ENCODE peak calls at places on chromosomes 7 and 10, in six cellular contexts. Y, J, T, D, C and V are unnamed samples.

GRCh38 chr7:21125297-21125696 is 302.6 kb upstream of the SP4 start:
- DNase-seq in C (no peak), D (no peak), J (no peak), Y (no peak), T (peak; percentile 13), V (no peak)

GRCh38 chr7:69517985-69518731 is 80.1 kb upstream of the AUTS2 start:
- DNase-seq in Y (peak; percentile 73), D (peak; percentile 69), T (no peak), J (no peak), C (no peak), V (no peak)

GRCh38 chr7:134784251-134785049 is 5.0 kb downstream of the CALD1 start:
- DNase-seq in J (no peak), T (no peak), C (no peak), D (peak; percentile 20), Y (no peak), V (no peak)

GRCh38 chr10:81414038-81414437 is 461.0 kb upstream of the NRG3 start:
- DNase-seq in D (no peak), J (no peak), Y (no peak), C (peak; percentile 2), T (peak; percentile 79), V (peak; percentile 32)

GRCh38 chr7:127891144-127891543 is 140.1 kb downstream of the LRRC4 start:
- DNase-seq in D (no peak), J (no peak), C (peak; percentile 39), Y (no peak), T (peak; percentile 47), V (peak; percentile 51)

GRCh38 chr7:96949766-96950165 is 55.6 kb upstream of the DLX6 start:
- DNase-seq in Y (no peak), D (no peak), T (no peak), C (no peak), J (no peak), V (no peak)

GRCh38 chr7:17371656-17372524 is 73.4 kb downstream of the AHR start:
- DNase-seq in J (peak; percentile 99), Y (no peak), T (peak; percentile 75), C (peak; percentile 91), D (no peak), V (peak; percentile 98)

GRCh38 chr7:38105874-38106483 is 72.1 kb upstream of the STARD3NL start:
- DNase-seq in Y (peak; percentile 26), T (peak; percentile 49), D (no peak), J (peak; percentile 49), C (peak; percentile 80), V (peak; percentile 51)

GRCh38 chr7:95527033-95527775 is 41.5 kb downstream of the ASB4 start:
- DNase-seq in J (peak; percentile 44), D (peak; percentile 67), C (peak; percentile 79), Y (peak; percentile 58), T (peak; percentile 79), V (peak; percentile 66)

GRCh38 chr7:1411414-1411813 is 47.9 kb downstream of the MICALL2 start:
- DNase-seq in T (no peak), D (no peak), C (no peak), Y (no peak), J (no peak), V (no peak)

GRCh38 chr7:117068511-117069155 is 115.3 kb downstream of the ST7 start:
- DNase-seq in C (no peak), Y (no peak), J (no peak), T (no peak), D (no peak), V (no peak)

GRCh38 chr10:1515780-1516491 is 221.4 kb downstream of the ADARB2 start:
- DNase-seq in J (no peak), C (no peak), Y (no peak), D (no peak), T (no peak), V (no peak)

GRCh38 chr7:158827411-158828342 is 1.6 kb downstream of the ESYT2 start:
- DNase-seq in T (no peak), D (no peak), J (peak; percentile 40), C (peak; percentile 85), Y (no peak), V (peak; percentile 64)

GRCh38 chr7:24793982-24794648 is 36.9 kb upstream of the GSDME start:
- DNase-seq in D (no peak), Y (no peak), C (peak; percentile 70), J (no peak), T (no peak), V (no peak)

DNA sequence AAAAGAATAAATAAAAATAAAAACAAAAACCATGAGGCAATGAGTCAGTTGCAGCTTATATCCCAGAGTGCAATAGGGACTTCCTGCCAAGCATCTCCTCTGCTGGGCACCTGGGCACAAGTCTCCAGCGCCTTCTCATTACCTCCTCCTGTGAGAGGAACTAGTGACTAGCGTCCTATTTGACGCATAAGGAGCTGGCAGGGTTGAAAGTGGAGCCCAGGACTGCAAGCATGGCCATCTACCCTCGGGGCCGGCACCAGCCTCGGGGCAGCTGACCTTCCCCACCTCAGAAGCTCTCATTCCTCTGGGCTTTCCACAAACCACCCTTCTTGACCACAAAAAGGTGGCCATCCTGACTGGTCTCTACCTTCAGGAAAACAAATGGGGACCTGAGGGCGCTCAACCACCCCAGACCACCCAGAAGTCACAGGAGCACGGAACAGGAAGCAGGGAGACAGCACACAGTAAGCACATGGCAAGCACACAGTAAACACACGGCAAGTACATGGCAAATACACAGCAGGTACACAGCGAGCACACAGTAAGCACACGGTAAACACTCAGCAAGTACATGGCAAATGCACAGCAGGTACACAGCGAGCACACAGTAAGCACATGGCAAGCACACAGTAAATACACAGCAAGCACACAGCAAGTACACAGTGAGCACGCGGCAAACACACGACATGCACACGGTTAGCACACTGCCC is 19.1 kb downstream of the CTBP2 start:
- DNase-seq in Y (no peak), J (no peak), T (no peak), D (no peak), C (no peak), V (no peak)
- H3K36me3 ChIP-seq in Y (peaks cover 11% of the 10 kb centered on the region), J (peaks cover 16% of the 10 kb centered on the region), T (no peaks in the 10 kb centered on the region), D (peaks cover 6% of the 10 kb centered on the region), C (peaks cover 18% of the 10 kb centered on the region), V (peaks cover 17% of the 10 kb centered on the region)

DNA sequence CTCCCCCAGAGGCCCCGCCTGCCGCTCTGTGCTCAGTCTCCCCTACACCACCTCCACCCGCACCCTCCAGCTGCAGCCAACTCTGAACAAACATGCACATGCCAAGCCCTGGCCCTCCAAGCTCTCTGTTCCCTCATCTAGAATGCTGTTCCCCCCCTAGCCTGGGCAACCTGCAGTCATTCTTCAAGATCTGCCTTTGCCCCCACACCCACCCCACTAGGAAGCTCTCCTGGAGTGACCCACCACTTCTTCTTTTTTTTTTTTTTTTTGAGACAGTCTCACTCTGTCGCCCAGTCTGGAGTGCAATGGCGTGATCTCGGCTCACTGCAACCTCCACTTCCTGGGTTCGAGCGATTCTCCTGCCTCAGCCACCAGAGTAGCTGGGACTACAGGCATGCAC is 13.7 kb downstream of the MYL10 start:
- DNase-seq in T (no peak), Y (no peak), D (no peak), J (no peak), C (no peak), V (no peak)
- H3K18ac ChIP-seq in T (peak overlapping the region; percentile 66), Y (peak overlapping the region; percentile 62), D (peak overlapping the region; percentile 83), J (no peak overlapping the region), C (peak overlapping the region; percentile 16), V (no peak overlapping the region)

GRCh38 chr10:74113546-74113945 is 37.1 kb downstream of the AP3M1 start:
- DNase-seq in D (no peak), C (no peak), T (no peak), Y (no peak), J (peak; percentile 22), V (no peak)

GRCh38 chr10:74111799-74112198 is 38.8 kb downstream of the AP3M1 start:
- DNase-seq in J (no peak), Y (no peak), D (no peak), T (no peak), C (no peak), V (no peak)

GRCh38 chr10:74107391-74107790 is 43.2 kb downstream of the AP3M1 start:
- DNase-seq in T (no peak), D (no peak), J (no peak), Y (no peak), C (no peak), V (no peak)

GRCh38 chr10:74104996-74105395 is 45.6 kb downstream of the AP3M1 start:
- DNase-seq in C (no peak), J (no peak), Y (no peak), T (no peak), D (no peak), V (no peak)

DNA sequence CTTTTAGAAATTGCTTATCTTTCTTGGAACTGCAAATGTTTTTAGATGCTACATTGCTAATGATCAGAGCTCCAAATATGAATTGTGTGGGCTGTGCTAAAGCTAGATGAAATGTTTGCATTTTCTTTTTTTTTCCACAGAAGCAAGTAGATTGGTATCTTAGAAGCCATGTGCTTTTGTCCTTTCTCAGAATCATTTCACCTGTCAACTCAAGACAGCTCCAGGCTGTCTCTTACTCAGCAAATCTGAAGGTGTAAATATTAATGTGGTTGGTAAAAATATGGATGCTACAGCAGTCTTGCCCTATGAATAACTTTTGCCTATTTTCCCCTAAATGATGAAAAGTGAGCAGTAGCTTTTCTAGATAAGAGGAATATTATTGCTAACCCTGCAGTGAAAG is 41.2 kb downstream of the AP3M1 start:
- DNase-seq in J (no peak), C (no peak), Y (no peak), T (no peak), D (no peak), V (no peak)
- H3K36me3 ChIP-seq in J (peaks cover 82% of the 10 kb centered on the region), C (peaks cover 49% of the 10 kb centered on the region), Y (peaks cover 70% of the 10 kb centered on the region), T (peaks cover 35% of the 10 kb centered on the region), D (peaks cover 88% of the 10 kb centered on the region), V (peaks cover 96% of the 10 kb centered on the region)

GRCh38 chr10:77925410-77925794 is 1.2 kb downstream of the DLG5 start:
- DNase-seq in Y (no peak), T (peak; percentile 53), D (no peak), J (peak; percentile 45), C (no peak), V (peak; percentile 59)

GRCh38 chr10:77922551-77923179 is 3.9 kb downstream of the DLG5 start:
- DNase-seq in Y (no peak), C (no peak), T (no peak), D (no peak), J (no peak), V (no peak)

GRCh38 chr10:77927343-77928256 is 1.0 kb upstream of the DLG5 start:
- DNase-seq in D (peak; percentile 67), T (peak; percentile 58), C (peak; percentile 37), J (no peak), Y (peak; percentile 14), V (no peak)

GRCh38 chr10:77926566-77927342 is at the start of gene DLG5:
- DNase-seq in C (peak; percentile 48), J (peak; percentile 52), Y (peak; percentile 55), D (peak; percentile 68), T (peak; percentile 45), V (peak; percentile 55)

DNA sequence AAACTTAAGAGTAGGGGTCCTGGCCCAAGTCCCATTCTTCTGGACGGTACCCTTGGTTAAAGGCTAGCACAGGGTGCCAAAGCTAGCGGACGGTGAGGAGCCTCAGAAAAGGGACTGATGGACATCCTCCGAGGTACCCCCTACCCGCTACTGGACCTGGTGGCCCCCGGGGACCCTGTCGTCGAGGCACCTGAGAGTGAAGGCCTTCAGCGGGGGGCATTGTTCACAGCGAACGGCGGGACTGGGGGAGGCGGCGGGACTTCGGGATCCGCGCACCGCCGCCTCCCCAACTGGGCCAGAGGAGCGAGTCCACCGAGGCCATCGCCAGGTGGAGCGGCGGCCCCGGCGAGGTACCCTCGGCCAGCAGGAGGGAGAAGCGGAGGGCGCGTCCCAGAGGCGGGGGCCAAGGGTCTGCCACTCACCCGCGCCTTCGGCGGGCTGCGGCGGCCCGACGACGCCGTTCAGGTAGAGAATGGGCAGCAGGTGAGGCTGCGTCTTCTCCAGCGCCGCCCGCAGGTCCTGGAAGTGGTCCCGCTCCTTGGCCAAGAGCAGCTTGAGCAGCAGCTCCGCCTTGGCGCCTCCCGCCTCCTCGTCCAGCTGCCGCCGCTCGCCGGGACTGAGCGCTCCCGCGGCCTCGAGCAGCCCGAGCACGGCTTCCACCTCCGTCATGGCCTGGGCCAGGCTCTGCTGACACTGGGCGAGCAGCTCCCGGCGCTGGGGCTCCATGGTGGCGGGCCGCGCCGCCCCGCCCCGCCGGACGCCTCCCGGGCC is 575 bp downstream of the DLG5 start:
- DNase-seq in T (peak; percentile 63), J (no peak), C (peak; percentile 66), Y (peak; percentile 30), D (peak; percentile 84), V (peak; percentile 47)
- H3K18ac ChIP-seq in T (peak overlapping the region; percentile 100), J (no peak overlapping the region), C (peak overlapping the region; percentile 99), Y (peak overlapping the region; percentile 99), D (peak overlapping the region; percentile 99), V (peak overlapping the region; percentile 93)